ENCODE peak calls at places on chromosomes 2 and 18, in seven cellular contexts. Z, L, U, R, F, S and G are unnamed samples.

GRCh38 chr2:232668805-232669444 is 28.2 kb upstream of the GIGYF2 start:
- DNase-seq in Z (no peak), L (no peak), U (no peak), R (no peak), F (peak), S (no peak), G (no peak)

GRCh38 chr18:22422909-22423548 is 5.3 kb upstream of the CTAGE1 start:
- DNase-seq in Z (peak), L (no peak), U (peak), R (no peak), F (peak), S (no peak), G (peak)

GRCh38 chr2:36387258-36387916 is 31.8 kb downstream of the CRIM1 start:
- DNase-seq in Z (no peak), L (no peak), U (no peak), R (no peak), F (no peak), S (no peak), G (no peak)

GRCh38 chr2:127217470-127218325 is 2.4 kb downstream of the CYP27C1 start:
- DNase-seq in Z (no peak), L (peak), U (no peak), R (no peak), F (peak), S (peak), G (no peak)

GRCh38 chr2:106566050-106566449 is 78.9 kb downstream of the CD8B2 start:
- DNase-seq in Z (no peak), L (no peak), U (peak), R (no peak), F (no peak), S (no peak), G (no peak)

GRCh38 chr18:44946529-44947113 is 265.9 kb downstream of the SETBP1 start:
- DNase-seq in Z (no peak), L (no peak), U (no peak), R (no peak), F (no peak), S (no peak), G (no peak)

GRCh38 chr2:107711941-107712340 is 114.8 kb upstream of the RGPD4 start:
- DNase-seq in Z (no peak), L (no peak), U (no peak), R (no peak), F (no peak), S (no peak), G (no peak)

GRCh38 chr2:121360566-121361300 is 75.7 kb upstream of the TFCP2L1 start:
- DNase-seq in Z (peak), L (peak), U (peak), R (peak), F (peak), S (peak), G (peak)

GRCh38 chr18:332007-332406 is 64.2 kb upstream of the THOC1 start:
- DNase-seq in Z (no peak), L (no peak), U (no peak), R (peak), F (no peak), S (no peak), G (no peak)

GRCh38 chr2:156339110-156339847 is 6.8 kb upstream of the NR4A2 start:
- DNase-seq in Z (no peak), L (no peak), U (no peak), R (no peak), F (no peak), S (no peak), G (no peak)

GRCh38 chr18:47420130-47420529 is 168.7 kb upstream of the SKOR2 start:
- DNase-seq in Z (no peak), L (no peak), U (no peak), R (no peak), F (no peak), S (no peak), G (no peak)

GRCh38 chr18:9549405-9549804 is 65.0 kb downstream of the PPP4R1 start:
- DNase-seq in Z (no peak), L (no peak), U (no peak), R (no peak), F (no peak), S (no peak), G (no peak)
- TF ChIP-seq CTCF in Z (no peak), L (no peak), U (peak), R (no peak), F (no peak), S (peak), G (no peak)

GRCh38 chr2:31337197-31337596 is 77.3 kb downstream of the XDH start:
- DNase-seq in Z (no peak), L (no peak), U (peak), R (no peak), F (peak), S (no peak), G (no peak)

GRCh38 chr2:31334311-31335026 is 80.1 kb downstream of the XDH start:
- DNase-seq in Z (no peak), L (no peak), U (peak), R (no peak), F (peak), S (peak), G (no peak)

GRCh38 chr2:31333527-31334183 is 80.9 kb downstream of the XDH start:
- DNase-seq in Z (peak), L (peak), U (peak), R (peak), F (peak), S (peak), G (peak)

GRCh38 chr2:31337860-31338259 is 76.7 kb downstream of the XDH start:
- DNase-seq in Z (no peak), L (no peak), U (peak), R (no peak), F (peak), S (no peak), G (no peak)

GRCh38 chr2:31335921-31336570 is 78.5 kb downstream of the XDH start:
- DNase-seq in Z (no peak), L (no peak), U (peak), R (no peak), F (peak), S (no peak), G (no peak)
- H3K4me3 ChIP-seq in Z (no peak), L (no peak), U (no peak), R (no peak), F (no peak), S (no peak), G (no peak)

GRCh38 chr2:64632855-64633819 is 20.6 kb downstream of the SERTAD2 start:
- DNase-seq in Z (no peak), L (no peak), U (peak), R (no peak), F (no peak), S (no peak), G (no peak)

GRCh38 chr2:64627860-64628841 is 25.6 kb downstream of the SERTAD2 start:
- DNase-seq in Z (no peak), L (no peak), U (no peak), R (no peak), F (no peak), S (no peak), G (no peak)

GRCh38 chr2:64629329-64629781 is 24.4 kb downstream of the SERTAD2 start:
- DNase-seq in Z (no peak), L (no peak), U (no peak), R (no peak), F (no peak), S (no peak), G (no peak)

GRCh38 chr2:64629875-64630274 is 23.8 kb downstream of the SERTAD2 start:
- DNase-seq in Z (no peak), L (no peak), U (no peak), R (no peak), F (no peak), S (no peak), G (no peak)

GRCh38 chr2:64630752-64631151 is 23.0 kb downstream of the SERTAD2 start:
- DNase-seq in Z (no peak), L (no peak), U (no peak), R (no peak), F (no peak), S (no peak), G (no peak)
- H3K27ac ChIP-seq in Z (no peak), L (no peak), U (no peak), R (no peak), F (no peak), S (no peak), G (no peak)

DNA sequence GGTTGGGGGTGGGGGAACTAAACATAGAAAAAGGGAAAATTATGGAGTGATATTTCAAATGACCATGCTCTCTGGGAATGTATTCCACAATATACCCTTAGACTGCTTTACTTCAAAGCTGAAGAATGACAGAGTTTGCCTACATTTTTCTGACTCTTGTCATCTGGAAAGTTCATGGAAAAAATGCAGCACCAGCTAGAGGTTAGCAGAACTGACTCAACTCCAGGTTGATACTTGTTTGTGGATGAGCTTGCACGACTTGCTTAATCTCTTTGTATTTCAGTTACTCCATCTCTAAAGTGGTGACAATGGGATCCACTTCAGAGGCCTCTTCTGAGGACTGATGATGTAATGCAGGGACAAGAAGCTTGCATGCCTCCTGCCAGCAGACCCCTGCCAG is 824.0 kb upstream of the ID2 start:
- DNase-seq in Z (no peak), L (no peak), U (peak), R (no peak), F (peak), S (no peak), G (no peak)
- TF ChIP-seq CTCF in Z (no peak), L (no peak), U (no peak), R (no peak), F (no peak), S (no peak), G (no peak)

GRCh38 chr2:231667096-231667427 is 41.3 kb upstream of the PTMA start:
- DNase-seq in Z (no peak), L (no peak), U (no peak), R (no peak), F (no peak), S (no peak), G (no peak)
- H3K4me3 ChIP-seq in Z (peak), L (peak), U (no peak), R (peak), F (peak), S (peak), G (peak)

DNA sequence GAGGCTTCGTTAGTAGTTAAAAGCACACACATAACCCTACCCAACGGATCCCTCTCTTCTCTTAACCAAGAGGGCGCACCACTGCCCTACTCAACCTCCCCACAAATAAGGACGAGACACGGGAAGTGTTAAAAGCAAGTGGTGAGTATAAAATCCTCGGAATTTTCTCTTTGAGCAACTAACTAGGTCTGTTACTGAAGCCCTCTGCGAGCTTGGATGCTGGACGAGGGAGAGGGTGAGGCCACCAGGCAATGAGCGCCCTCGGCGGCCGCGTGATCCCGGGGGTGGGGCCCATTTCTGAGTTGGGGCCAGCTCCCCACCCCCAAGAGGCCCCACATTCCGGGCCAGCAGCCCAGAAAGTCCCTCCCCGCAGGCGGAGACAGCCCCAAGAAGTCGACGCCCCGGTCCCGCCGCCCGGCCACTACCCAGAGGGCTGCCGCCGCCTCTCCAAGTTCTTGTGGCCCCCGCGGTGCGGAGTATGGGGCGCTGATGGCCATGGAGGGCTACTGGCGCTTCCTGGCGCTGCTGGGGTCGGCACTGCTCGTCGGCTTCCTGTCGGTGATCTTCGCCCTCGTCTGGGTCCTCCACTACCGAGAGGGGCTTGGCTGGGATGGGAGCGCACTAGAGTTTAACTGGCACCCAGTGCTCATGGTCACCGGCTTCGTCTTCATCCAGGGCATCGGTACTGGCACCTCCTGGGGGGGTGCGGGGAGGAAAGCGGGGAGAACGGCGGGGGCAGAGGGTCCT is at the start of gene CYBRD1:
- DNase-seq in Z (peak), L (no peak), U (peak), R (peak), F (peak), S (peak), G (peak)
- H3K27ac ChIP-seq in Z (peak), L (no peak), U (peak), R (peak), F (peak), S (peak), G (peak)

GRCh38 chr2:237613679-237614078 is 13.7 kb upstream of the LRRFIP1 start:
- DNase-seq in Z (no peak), L (no peak), U (no peak), R (no peak), F (no peak), S (no peak), G (no peak)

GRCh38 chr2:237616373-237617304 is 10.7 kb upstream of the LRRFIP1 start:
- DNase-seq in Z (no peak), L (no peak), U (peak), R (no peak), F (peak), S (no peak), G (no peak)

GRCh38 chr2:237615631-237616249 is 11.6 kb upstream of the LRRFIP1 start:
- DNase-seq in Z (no peak), L (no peak), U (no peak), R (no peak), F (no peak), S (no peak), G (no peak)

GRCh38 chr2:237612527-237613357 is 14.6 kb upstream of the LRRFIP1 start:
- DNase-seq in Z (no peak), L (no peak), U (no peak), R (no peak), F (no peak), S (no peak), G (no peak)

GRCh38 chr2:237614151-237614720 is 13.2 kb upstream of the LRRFIP1 start:
- DNase-seq in Z (peak), L (no peak), U (peak), R (no peak), F (peak), S (peak), G (no peak)
- TF ChIP-seq CTCF in Z (peak), L (no peak), U (no peak), R (no peak), F (no peak), S (peak), G (no peak)